ENCODE peak calls at places on chromosomes 4 and X, in five cellular contexts. M is colonic mucosa, C is fibroblast of lung, V is H1, H is brain microvascular endothelial cell. L is an unnamed sample.

GRCh38 chr4:143701365-143701764 is 890 bp upstream of the FREM3 start:
- DNase-seq in M (no peak), C (no peak), V (no peak), H (no peak), L (no peak)

GRCh38 chr4:184401397-184402171 is 72.8 kb downstream of the IRF2 start:
- DNase-seq in M (no peak), C (no peak), V (no peak), H (no peak), L (no peak)

GRCh38 chr4:25810815-25811690 is 51.7 kb downstream of the SEL1L3 start:
- DNase-seq in M (no peak), C (peak; percentile 19), V (no peak), H (peak; percentile 37), L (no peak)

GRCh38 chr4:17284323-17285175 is 227.3 kb downstream of the QDPR start:
- DNase-seq in M (no peak), C (no peak), V (no peak), H (no peak), L (no peak)

GRCh38 chr4:54513231-54513630 is 144.5 kb upstream of the KIT start:
- DNase-seq in M (no peak), C (peak; percentile 76), V (no peak), H (peak; percentile 91), L (peak; percentile 66)

GRCh38 chr4:3070709-3071500 is 3.4 kb downstream of the HTT-AS start:
- DNase-seq in M (no peak), C (no peak), V (no peak), H (peak; percentile 14), L (no peak)

GRCh38 chrX:102728646-102729045 is 8.1 kb downstream of the GPRASP3 start:
- DNase-seq in M (no peak), C (no peak), V (no peak), H (no peak), L (no peak)

GRCh38 chr4:76947369-76947768 is 2.2 kb upstream of the SEPTIN11 start:
- DNase-seq in M (no peak), C (no peak), V (no peak), H (no peak), L (no peak)

GRCh38 chr4:81510643-81511189 is 39.0 kb upstream of the RASGEF1B start:
- DNase-seq in M (no peak), C (no peak), V (no peak), H (no peak), L (no peak)

GRCh38 chr4:107736924-107737448 is 17.0 kb upstream of the PAPSS1 start:
- DNase-seq in M (peak; percentile 29), C (peak; percentile 60), V (no peak), H (no peak), L (peak; percentile 56)

GRCh38 chrX:153456704-153457103 is 10.8 kb upstream of the TREX2 start:
- DNase-seq in M (no peak), C (no peak), V (no peak), H (no peak), L (no peak)

GRCh38 chrX:1249101-1249887 is 19.3 kb upstream of the CSF2RA start:
- DNase-seq in M (peak; percentile 36), C (no peak), V (no peak), H (peak; percentile 12), L (no peak)

GRCh38 chr4:101211146-101211553 is 136.2 kb downstream of the PPP3CA start:
- DNase-seq in M (no peak), C (peak; percentile 43), V (no peak), H (no peak), L (peak; percentile 29)

GRCh38 chr4:103918214-103918613 is 198.4 kb upstream of the TACR3 start:
- DNase-seq in M (no peak), C (no peak), V (no peak), H (no peak), L (no peak)

DNA sequence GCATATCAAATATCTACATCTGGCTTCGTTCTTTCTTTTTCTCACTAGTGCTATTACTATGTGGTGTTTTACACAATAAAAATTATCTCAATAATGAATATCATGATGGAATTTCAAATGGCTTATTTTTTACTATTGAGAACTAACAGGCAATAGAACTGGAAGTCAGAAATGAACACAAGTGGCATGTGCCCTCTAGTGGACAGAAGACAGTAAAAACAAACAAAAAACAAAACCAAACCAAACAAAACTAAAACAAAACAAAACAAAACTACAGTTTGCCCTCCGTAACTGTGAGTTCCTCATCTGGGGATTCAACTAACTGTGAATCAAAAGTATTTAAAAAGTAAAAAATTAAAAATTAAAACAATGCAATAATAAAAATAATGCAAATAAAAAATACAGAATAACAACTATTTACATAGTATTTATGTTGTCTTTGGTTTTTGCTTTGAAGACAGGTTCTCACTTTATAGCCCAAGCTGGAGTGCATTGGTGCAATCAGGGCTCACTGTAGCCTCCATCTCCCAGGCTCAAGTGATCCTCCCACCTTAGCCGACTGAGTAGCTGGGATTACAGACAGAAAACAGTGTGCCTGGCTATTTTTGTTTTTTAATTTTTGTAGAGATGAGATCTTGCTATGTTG is 195.6 kb upstream of the TACR3 start:
- DNase-seq in M (no peak), C (peak; percentile 17), V (no peak), H (no peak), L (peak; percentile 4)
- TF ChIP-seq CTCF in M (no peak), C (peak; percentile 49), V (no peak), H (peak; percentile 47), L (peak; percentile 73)

GRCh38 chrX:130285710-130286109 is 17.0 kb upstream of the ZNF280C start:
- DNase-seq in M (no peak), C (no peak), V (no peak), H (no peak), L (no peak)
- H3K27ac ChIP-seq in M (no peak overlapping the region), C (no peak overlapping the region), V (no peak overlapping the region), H (no peak overlapping the region), L (no peak overlapping the region)

GRCh38 chrX:143648705-143649104 is 12.8 kb upstream of the SLITRK4 start:
- DNase-seq in M (no peak), C (no peak), V (no peak), H (no peak), L (no peak)
- TF ChIP-seq CTCF in M (peak; percentile 23), C (no peak), V (no peak), H (no peak), L (no peak)

DNA sequence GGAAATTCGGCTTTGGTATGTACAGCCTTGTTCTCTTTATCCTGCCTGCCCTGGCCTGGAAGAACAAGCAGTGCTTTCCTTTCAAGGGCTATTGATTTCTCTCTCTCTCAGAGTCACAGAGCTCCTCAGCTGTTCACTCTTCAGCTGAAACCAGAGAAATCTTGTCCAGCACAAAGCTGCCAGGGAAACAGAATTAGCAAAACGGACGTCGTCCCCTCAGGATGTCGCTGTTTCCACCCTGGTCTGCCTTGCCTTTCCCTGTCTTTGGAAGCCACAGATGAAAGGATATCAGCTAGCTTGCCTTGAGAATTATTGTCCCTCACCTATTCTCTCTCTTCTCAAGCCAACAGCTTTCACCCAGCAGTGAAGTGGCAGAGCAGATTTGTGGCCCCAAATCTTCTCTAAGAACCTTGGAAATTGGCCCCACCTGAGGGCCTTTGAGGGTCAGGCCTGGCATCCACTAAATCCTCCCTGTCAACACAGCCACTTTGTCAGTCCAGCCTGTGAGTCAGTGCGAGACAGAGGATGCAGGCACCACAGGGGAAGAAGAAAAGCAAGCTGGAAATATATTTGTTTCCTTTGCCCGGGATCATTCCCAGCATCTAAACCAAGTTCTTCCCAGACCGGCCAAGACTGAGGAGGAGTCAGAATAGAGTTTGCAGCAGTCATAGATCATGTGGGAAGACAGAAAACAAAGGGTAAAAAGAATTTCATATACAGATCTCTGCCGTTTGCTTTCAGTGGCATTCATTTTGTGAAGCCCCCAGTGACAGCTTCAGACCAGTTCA is 63.8 kb upstream of the MTM1 start:
- DNase-seq in M (no peak), C (no peak), V (no peak), H (no peak), L (no peak)
- H3K27ac ChIP-seq in M (no peak overlapping the region), C (no peak overlapping the region), V (no peak overlapping the region), H (no peak overlapping the region), L (no peak overlapping the region)

GRCh38 chr4:68079918-68080317 is 49.8 kb downstream of the TMPRSS11F start:
- DNase-seq in M (no peak), C (no peak), V (no peak), H (no peak), L (peak; percentile 13)

GRCh38 chr4:68077737-68078136 is 51.9 kb downstream of the TMPRSS11F start:
- DNase-seq in M (no peak), C (no peak), V (no peak), H (no peak), L (no peak)

GRCh38 chr4:68074397-68074796 is 55.3 kb downstream of the TMPRSS11F start:
- DNase-seq in M (no peak), C (no peak), V (no peak), H (no peak), L (peak; percentile 49)

GRCh38 chr4:68077301-68077700 is 52.4 kb downstream of the TMPRSS11F start:
- DNase-seq in M (no peak), C (no peak), V (no peak), H (no peak), L (no peak)

GRCh38 chr4:68076194-68076593 is 53.5 kb downstream of the TMPRSS11F start:
- DNase-seq in M (no peak), C (no peak), V (no peak), H (no peak), L (no peak)
- TF ChIP-seq CTCF in M (no peak), C (no peak), V (no peak), H (no peak), L (no peak)